ENCODE peak calls at places on chromosomes 5 and 9, in five cellular contexts. One of them, this sample, is unnamed.

GRCh38 chr9:122827759-122828090 is 663 bp downstream of the PDCL start:
- DNase-seq in fibroblast of pulmonary artery: peak; percentile 45
- DNase-seq in SK-N-DZ: no peak
- DNase-seq in effector CD4-positive, alpha-beta T cell: no peak
- DNase-seq in Caco-2: no peak
- DNase-seq in this sample: peak; percentile 31

GRCh38 chr5:155046591-155046990 is 33.0 kb downstream of the KIF4B start:
- DNase-seq in fibroblast of pulmonary artery: no peak
- DNase-seq in SK-N-DZ: no peak
- DNase-seq in effector CD4-positive, alpha-beta T cell: no peak
- DNase-seq in Caco-2: no peak
- DNase-seq in this sample: no peak

GRCh38 chr9:9719373-9720112 is 893.3 kb downstream of the PTPRD start:
- DNase-seq in fibroblast of pulmonary artery: no peak
- DNase-seq in SK-N-DZ: no peak
- DNase-seq in effector CD4-positive, alpha-beta T cell: no peak
- DNase-seq in Caco-2: no peak
- DNase-seq in this sample: no peak

GRCh38 chr5:158392753-158393152 is 533.8 kb upstream of the CLINT1 start:
- DNase-seq in fibroblast of pulmonary artery: no peak
- DNase-seq in SK-N-DZ: no peak
- DNase-seq in effector CD4-positive, alpha-beta T cell: no peak
- DNase-seq in Caco-2: no peak
- DNase-seq in this sample: no peak

GRCh38 chr9:86990276-86990675 is 43.0 kb upstream of the GAS1 start:
- DNase-seq in fibroblast of pulmonary artery: peak; percentile 87
- DNase-seq in SK-N-DZ: no peak
- DNase-seq in effector CD4-positive, alpha-beta T cell: no peak
- DNase-seq in Caco-2: no peak
- DNase-seq in this sample: no peak

GRCh38 chr9:96413312-96414221 is 4.6 kb downstream of the ZNF367 start:
- DNase-seq in fibroblast of pulmonary artery: no peak
- DNase-seq in SK-N-DZ: no peak
- DNase-seq in effector CD4-positive, alpha-beta T cell: no peak
- DNase-seq in Caco-2: no peak
- DNase-seq in this sample: peak; percentile 41

GRCh38 chr9:104927216-104927911 is 591 bp downstream of the ABCA1 start:
- DNase-seq in fibroblast of pulmonary artery: peak; percentile 57
- DNase-seq in SK-N-DZ: peak; percentile 52
- DNase-seq in effector CD4-positive, alpha-beta T cell: no peak
- DNase-seq in Caco-2: peak; percentile 35
- DNase-seq in this sample: peak; percentile 53

GRCh38 chr9:124510650-124511425 is 3.6 kb upstream of the NR5A1 start:
- DNase-seq in fibroblast of pulmonary artery: peak; percentile 6
- DNase-seq in SK-N-DZ: no peak
- DNase-seq in effector CD4-positive, alpha-beta T cell: no peak
- DNase-seq in Caco-2: no peak
- DNase-seq in this sample: no peak

GRCh38 chr5:137629646-137630045 is 106.2 kb downstream of the KLHL3 start:
- DNase-seq in fibroblast of pulmonary artery: peak; percentile 80
- DNase-seq in SK-N-DZ: peak; percentile 55
- DNase-seq in effector CD4-positive, alpha-beta T cell: peak; percentile 24
- DNase-seq in Caco-2: peak; percentile 59
- DNase-seq in this sample: peak; percentile 75

GRCh38 chr9:6922124-6922676 is 164.4 kb downstream of the KDM4C start:
- DNase-seq in fibroblast of pulmonary artery: no peak
- DNase-seq in SK-N-DZ: no peak
- DNase-seq in effector CD4-positive, alpha-beta T cell: no peak
- DNase-seq in Caco-2: no peak
- DNase-seq in this sample: no peak

GRCh38 chr9:34070601-34071340 is 22.1 kb upstream of the UBAP2 start:
- DNase-seq in fibroblast of pulmonary artery: no peak
- DNase-seq in SK-N-DZ: no peak
- DNase-seq in effector CD4-positive, alpha-beta T cell: no peak
- DNase-seq in Caco-2: no peak
- DNase-seq in this sample: no peak

GRCh38 chr9:134379774-134380431 is 53.6 kb downstream of the RXRA start:
- DNase-seq in fibroblast of pulmonary artery: no peak
- DNase-seq in SK-N-DZ: no peak
- DNase-seq in effector CD4-positive, alpha-beta T cell: no peak
- DNase-seq in Caco-2: no peak
- DNase-seq in this sample: peak; percentile 37

GRCh38 chr5:67206381-67207328 is 10.1 kb upstream of the CD180 start:
- DNase-seq in fibroblast of pulmonary artery: peak; percentile 15
- DNase-seq in SK-N-DZ: no peak
- DNase-seq in effector CD4-positive, alpha-beta T cell: peak; percentile 73
- DNase-seq in Caco-2: peak; percentile 10
- DNase-seq in this sample: no peak